ENCODE peak calls at places on chromosomes 6 and 20, in four cellular contexts. I is fibroblast of lung, Z is lung, S is prostate gland. A is an unnamed sample.
A peak's percentile ranks its signal among the peaks of the same experiment; 100 is the strongest.

GRCh38 chr6:723540-723939 is 30.6 kb upstream of the EXOC2 start:
- DNase-seq in Z (no peak), I (no peak), S (no peak), A (no peak)

GRCh38 chr6:128515550-128516513 is 4.6 kb downstream of the PTPRK start:
- DNase-seq in S (no peak), I (peak; percentile 71), Z (no peak), A (no peak)

GRCh38 chr20:34312024-34312460 is 8.9 kb upstream of the AHCY start:
- DNase-seq in I (no peak), Z (no peak), S (no peak), A (no peak)

GRCh38 chr6:37048851-37049734 is 43.6 kb downstream of the FGD2 start:
- DNase-seq in S (peak; percentile 20), I (peak; percentile 83), Z (no peak), A (peak; percentile 45)

GRCh38 chr6:89022747-89023289 is 57.7 kb upstream of the PNRC1 start:
- DNase-seq in I (peak; percentile 90), Z (no peak), S (peak; percentile 39), A (no peak)

GRCh38 chr6:23180504-23181293 is 611.3 kb downstream of the HDGFL1 start:
- DNase-seq in Z (peak; percentile 57), S (peak; percentile 10), I (peak; percentile 94), A (peak; percentile 53)

GRCh38 chr6:3885262-3886036 is 36.3 kb downstream of the FAM50B start:
- DNase-seq in I (no peak), S (no peak), Z (no peak), A (no peak)

GRCh38 chr6:131258816-131259476 is 123.7 kb downstream of the AKAP7 start:
- DNase-seq in Z (no peak), I (peak; percentile 15), S (no peak), A (no peak)

GRCh38 chr6:19925533-19925932 is 88.4 kb downstream of the ID4 start:
- DNase-seq in Z (no peak), I (no peak), S (no peak), A (no peak)

GRCh38 chr6:42318485-42318884 is 100.8 kb upstream of the MRPS10 start:
- DNase-seq in I (no peak), S (no peak), Z (no peak), A (no peak)

GRCh38 chr6:44001318-44001868 is 125.9 kb downstream of the MRPL14 start:
- DNase-seq in Z (peak; percentile 68), I (peak; percentile 40), S (no peak), A (no peak)

GRCh38 chr6:98525860-98526259 is 308.5 kb upstream of the POU3F2 start:
- DNase-seq in Z (no peak), I (no peak), S (no peak), A (no peak)

GRCh38 chr20:21503345-21503744 is 10.5 kb downstream of the NKX2-2 start:
- DNase-seq in Z (no peak), S (no peak), I (no peak), A (no peak)

DNA sequence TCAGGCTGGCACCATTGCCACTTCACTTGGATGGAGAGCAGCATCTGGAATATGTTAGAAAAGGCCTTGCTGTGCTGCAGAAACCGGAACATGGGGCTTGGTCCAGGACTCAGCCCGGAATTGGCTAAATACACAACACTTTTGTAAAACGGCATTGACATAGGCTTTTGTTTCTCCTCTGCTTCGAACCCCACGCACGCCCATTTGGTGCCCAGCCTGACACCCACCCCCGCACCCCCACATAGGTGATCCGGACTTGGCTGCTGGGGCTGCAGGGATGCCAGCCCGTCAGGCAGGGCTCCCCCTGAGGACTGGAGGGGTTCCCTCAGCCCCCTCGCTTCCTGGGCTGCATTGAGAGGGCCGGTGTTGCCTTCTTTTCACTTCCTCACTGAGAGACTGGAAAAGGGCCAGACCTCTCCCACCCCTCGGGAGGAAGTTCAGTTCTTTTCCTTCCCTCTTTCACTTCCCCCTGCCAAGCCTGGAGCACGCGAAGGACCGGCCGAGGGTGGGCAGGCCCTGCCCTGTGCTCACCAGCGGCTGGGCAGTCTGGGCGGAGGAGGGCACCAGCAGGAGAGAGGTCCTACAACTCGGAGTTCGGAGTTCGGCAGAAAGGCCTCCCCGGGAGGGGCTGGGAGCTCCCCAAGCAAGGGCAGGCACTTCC is 17.9 kb upstream of the CST3 start:
- DNase-seq in S (no peak), I (no peak), Z (peak; percentile 64), A (no peak)
- H3K4me3 ChIP-seq in S (no peak overlapping the region), I (no peak overlapping the region), Z (no peak overlapping the region), A (peak overlapping the region; percentile 7)

DNA sequence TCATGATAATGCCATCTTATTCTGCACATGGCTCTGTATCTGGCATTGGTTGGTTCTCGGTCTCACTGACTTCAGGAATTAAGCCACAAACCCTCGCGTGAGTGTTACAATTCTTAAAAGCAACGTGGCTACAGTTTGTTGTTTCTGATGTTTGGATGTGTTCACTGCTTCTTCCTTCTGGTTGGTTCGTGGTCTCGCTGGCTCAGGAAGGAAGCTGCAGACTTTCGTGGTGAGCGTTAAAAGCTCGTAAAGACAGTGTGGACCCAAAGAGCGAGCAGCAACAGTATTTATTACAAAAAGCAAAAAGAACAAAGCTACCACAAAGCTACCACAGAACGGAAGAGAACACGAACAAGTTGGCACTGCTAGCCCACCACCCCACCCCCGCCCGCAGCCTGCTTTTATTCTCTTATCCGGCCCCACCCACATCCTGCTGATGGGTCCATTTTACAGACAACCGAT is 51.1 kb downstream of the MYLIP start:
- DNase-seq in S (no peak), Z (no peak), I (no peak), A (no peak)
- H3K4me3 ChIP-seq in S (no peak overlapping the region), Z (no peak overlapping the region), I (no peak overlapping the region), A (no peak overlapping the region)

GRCh38 chr6:47352169-47352568 is 42.5 kb upstream of the TNFRSF21 start:
- DNase-seq in S (no peak), Z (no peak), I (no peak), A (no peak)
- H3K4me3 ChIP-seq in S (no peak overlapping the region), Z (no peak overlapping the region), I (no peak overlapping the region), A (no peak overlapping the region)

GRCh38 chr6:79570802-79571367 is 33.7 kb upstream of the LCA5 start:
- DNase-seq in S (peak; percentile 16), Z (no peak), I (peak; percentile 71), A (no peak)
- H3K4me3 ChIP-seq in S (no peak overlapping the region), Z (no peak overlapping the region), I (peak overlapping the region; percentile 20), A (peak overlapping the region; percentile 31)

GRCh38 chr6:122548281-122548680 is 61.9 kb upstream of the PKIB start:
- DNase-seq in S (no peak), Z (no peak), I (no peak), A (no peak)

GRCh38 chr6:122555561-122555960 is 54.6 kb upstream of the PKIB start:
- DNase-seq in I (no peak), Z (no peak), S (no peak), A (no peak)

GRCh38 chr6:122548820-122549219 is 61.4 kb upstream of the PKIB start:
- DNase-seq in I (no peak), S (no peak), Z (no peak), A (no peak)

GRCh38 chr6:122558027-122558426 is 52.2 kb upstream of the PKIB start:
- DNase-seq in S (no peak), Z (no peak), I (no peak), A (no peak)

GRCh38 chr6:122553697-122554096 is 56.5 kb upstream of the PKIB start:
- DNase-seq in I (no peak), Z (no peak), S (no peak), A (no peak)
- H3K4me3 ChIP-seq in I (no peak overlapping the region), Z (no peak overlapping the region), S (no peak overlapping the region), A (no peak overlapping the region)

GRCh38 chr20:44501448-44501847 is 20.4 kb downstream of the SERINC3 start:
- DNase-seq in Z (no peak), S (no peak), I (no peak), A (no peak)
- H3K4me3 ChIP-seq in Z (no peak overlapping the region), S (no peak overlapping the region), I (no peak overlapping the region), A (no peak overlapping the region)

GRCh38 chr6:17621003-17621402 is 20.9 kb downstream of the FAM8A1 start:
- DNase-seq in I (no peak), S (no peak), Z (no peak), A (no peak)
- H3K4me3 ChIP-seq in I (no peak overlapping the region), S (no peak overlapping the region), Z (no peak overlapping the region), A (no peak overlapping the region)

GRCh38 chr6:15343490-15344185 is 97.8 kb downstream of the JARID2 start:
- DNase-seq in Z (no peak), I (no peak), S (no peak), A (no peak)

GRCh38 chr6:15341311-15341710 is 95.4 kb downstream of the JARID2 start:
- DNase-seq in I (no peak), Z (no peak), S (no peak), A (no peak)

GRCh38 chr6:15340105-15340601 is 94.3 kb downstream of the JARID2 start:
- DNase-seq in I (no peak), Z (no peak), S (no peak), A (no peak)

GRCh38 chr6:15340775-15341174 is 94.9 kb downstream of the JARID2 start:
- DNase-seq in S (no peak), Z (no peak), I (no peak), A (no peak)

GRCh38 chr6:15342114-15342513 is 96.2 kb downstream of the JARID2 start:
- DNase-seq in S (no peak), Z (no peak), I (no peak), A (no peak)
- H3K4me3 ChIP-seq in S (no peak overlapping the region), Z (no peak overlapping the region), I (no peak overlapping the region), A (no peak overlapping the region)

GRCh38 chr6:133955136-133955576 is 2.1 kb downstream of the TBPL1 start:
- DNase-seq in I (no peak), S (no peak), Z (no peak), A (no peak)
- H3K4me3 ChIP-seq in I (peak overlapping the region; percentile 80), S (no peak overlapping the region), Z (no peak overlapping the region), A (no peak overlapping the region)

GRCh38 chr6:32255212-32256153 is 31.6 kb upstream of the NOTCH4 start:
- DNase-seq in Z (peak; percentile 80), I (peak; percentile 92), S (peak; percentile 67), A (peak; percentile 62)
- H3K4me3 ChIP-seq in Z (no peak overlapping the region), I (peak overlapping the region; percentile 53), S (peak overlapping the region; percentile 27), A (peak overlapping the region; percentile 42)